ENCODE peak calls at places on chromosomes 11 and 22, in eight cellular contexts. K is endothelial cell; Y is mammary epithelial cell; E is GM10248; U is nephron progenitor cell; B is GM12865; L is right atrium auricular region; X is CD8-positive, alpha-beta T cell. G is an unnamed sample.

GRCh38 chr11:118998388-118998717 is 415 bp downstream of the CENATAC start:
- DNase-seq in K (no peak), Y (no peak), E (no peak), U (no peak), B (no peak), L (no peak), X (no peak), G (no peak)

GRCh38 chr22:41263704-41264103 is 22.3 kb downstream of the RANGAP1 start:
- DNase-seq in K (no peak), Y (no peak), E (no peak), U (no peak), B (no peak), L (no peak), X (no peak), G (no peak)

GRCh38 chr11:134644489-134645456 is 232.7 kb upstream of the B3GAT1 start:
- DNase-seq in K (no peak), Y (no peak), E (no peak), U (no peak), B (no peak), L (no peak), X (no peak), G (no peak)

GRCh38 chr22:33438273-33438672 is 380.1 kb upstream of the SYN3 start:
- DNase-seq in K (no peak), Y (peak), E (no peak), U (no peak), B (peak), L (no peak), X (no peak), G (no peak)

GRCh38 chr11:35622070-35622469 is 3.8 kb downstream of the FJX1 start:
- DNase-seq in K (no peak), Y (peak), E (no peak), U (no peak), B (no peak), L (no peak), X (no peak), G (no peak)

GRCh38 chr11:105490333-105490732 is 119.5 kb upstream of the GRIA4 start:
- DNase-seq in K (no peak), Y (no peak), E (no peak), U (no peak), B (no peak), L (no peak), X (no peak), G (no peak)

GRCh38 chr11:17531818-17532131 is 12.4 kb downstream of the USH1C start:
- DNase-seq in K (no peak), Y (no peak), E (no peak), U (no peak), B (no peak), L (no peak), X (no peak), G (no peak)

GRCh38 chr22:46011627-46012181 is 34.7 kb upstream of the WNT7B start:
- DNase-seq in K (no peak), Y (no peak), E (no peak), U (peak), B (no peak), L (no peak), X (no peak), G (no peak)

GRCh38 chr11:8283510-8284272 is 20.0 kb upstream of the LMO1 start:
- DNase-seq in K (no peak), Y (no peak), E (no peak), U (peak), B (no peak), L (peak), X (no peak), G (peak)

GRCh38 chr11:127888396-127888795 is 699.0 kb downstream of the ETS1 start:
- DNase-seq in K (no peak), Y (no peak), E (no peak), U (no peak), B (no peak), L (no peak), X (no peak), G (no peak)

GRCh38 chr11:97684486-97685439 is 1295.0 kb downstream of the JRKL start:
- DNase-seq in K (no peak), Y (no peak), E (no peak), U (no peak), B (no peak), L (no peak), X (no peak), G (no peak)

GRCh38 chr11:65419773-65420481 is 2.7 kb upstream of the NEAT1 start:
- DNase-seq in K (peak), Y (peak), E (no peak), U (peak), B (peak), L (peak), X (peak), G (no peak)

GRCh38 chr11:1075341-1075911 is 752 bp downstream of the MUC2 start:
- DNase-seq in K (no peak), Y (no peak), E (no peak), U (no peak), B (no peak), L (no peak), X (no peak), G (no peak)

GRCh38 chr11:123203934-123204333 is 8.9 kb upstream of the CLMP start:
- DNase-seq in K (no peak), Y (no peak), E (no peak), U (no peak), B (no peak), L (no peak), X (no peak), G (no peak)

GRCh38 chr11:62449451-62449851 is 30.6 kb downstream of the SCGB1A1 start:
- DNase-seq in K (no peak), Y (peak), E (no peak), U (no peak), B (no peak), L (no peak), X (no peak), G (no peak)

GRCh38 chr22:44200855-44201550 is 20.3 kb downstream of the PARVG start:
- DNase-seq in K (no peak), Y (no peak), E (no peak), U (no peak), B (no peak), L (no peak), X (no peak), G (no peak)

GRCh38 chr22:29457730-29458129 is 19.3 kb downstream of the RFPL1 start:
- DNase-seq in K (peak), Y (peak), E (peak), U (peak), B (peak), L (no peak), X (no peak), G (peak)

GRCh38 chr11:33211153-33211552 is 46.0 kb upstream of the HIPK3 start:
- DNase-seq in K (no peak), Y (no peak), E (no peak), U (no peak), B (no peak), L (no peak), X (no peak), G (no peak)

GRCh38 chr11:132638421-132638820 is 893.9 kb downstream of the OPCML start:
- DNase-seq in K (no peak), Y (no peak), E (no peak), U (no peak), B (no peak), L (no peak), X (no peak), G (no peak)

GRCh38 chr11:122192634-122193245 is 76.7 kb upstream of the BLID start:
- DNase-seq in K (no peak), Y (peak), E (no peak), U (no peak), B (peak), L (no peak), X (no peak), G (no peak)

GRCh38 chr11:69828276-69828970 is 9.2 kb upstream of the FGF3 start:
- DNase-seq in K (no peak), Y (no peak), E (no peak), U (no peak), B (no peak), L (no peak), X (no peak), G (no peak)

GRCh38 chr11:35152575-35152974 is 13.6 kb downstream of the CD44 start:
- DNase-seq in K (no peak), Y (no peak), E (no peak), U (no peak), B (no peak), L (no peak), X (no peak), G (no peak)

GRCh38 chr11:126007263-126007662 is 55.4 kb downstream of the CDON start:
- DNase-seq in K (no peak), Y (peak), E (no peak), U (no peak), B (no peak), L (no peak), X (no peak), G (no peak)

GRCh38 chr11:17405232-17406005 is 17.0 kb upstream of the KCNJ11 start:
- DNase-seq in K (no peak), Y (peak), E (no peak), U (peak), B (peak), L (peak), X (no peak), G (no peak)

GRCh38 chr11:88175004-88175706 is at the start of gene RAB38:
- DNase-seq in K (peak), Y (peak), E (peak), U (peak), B (peak), L (no peak), X (peak), G (peak)

GRCh38 chr11:124812876-124813275 is 12.7 kb upstream of the MSANTD2 start:
- DNase-seq in K (no peak), Y (peak), E (no peak), U (no peak), B (no peak), L (no peak), X (no peak), G (no peak)

GRCh38 chr11:61966673-61967176 is 709 bp downstream of the FTH1 start:
- DNase-seq in K (no peak), Y (peak), E (no peak), U (peak), B (peak), L (no peak), X (peak), G (no peak)

GRCh38 chr11:42960521-42961088 is 351.2 kb upstream of the API5 start:
- DNase-seq in K (no peak), Y (no peak), E (no peak), U (no peak), B (no peak), L (no peak), X (no peak), G (no peak)

GRCh38 chr11:15336016-15336415 is 221.3 kb downstream of the INSC start:
- DNase-seq in K (no peak), Y (peak), E (no peak), U (no peak), B (no peak), L (no peak), X (no peak), G (no peak)

GRCh38 chr22:19533049-19533626 is 8.9 kb upstream of the CLDN5 start:
- DNase-seq in K (no peak), Y (no peak), E (no peak), U (no peak), B (no peak), L (no peak), X (no peak), G (no peak)

GRCh38 chr11:101255036-101255435 is 125.4 kb upstream of the PGR start:
- DNase-seq in K (no peak), Y (no peak), E (no peak), U (no peak), B (no peak), L (no peak), X (no peak), G (no peak)

GRCh38 chr22:49536571-49537131 is 291.0 kb downstream of the BRD1 start:
- DNase-seq in K (peak), Y (no peak), E (no peak), U (no peak), B (no peak), L (no peak), X (no peak), G (no peak)
- TF ChIP-seq CTCF in K (no peak), Y (no peak), E (no peak), U (no peak), B (no peak), L (no peak), X (no peak), G (no peak)

GRCh38 chr22:25898707-25899365 is 156.8 kb downstream of the MYO18B start:
- DNase-seq in K (peak), Y (no peak), E (no peak), U (no peak), B (peak), L (no peak), X (no peak), G (peak)
- TF ChIP-seq CTCF in K (peak), Y (peak), E (peak), U (peak), B (peak), L (peak), X (no peak), G (peak)

GRCh38 chr11:73478737-73479347 is 102.6 kb downstream of the RELT start:
- DNase-seq in K (peak), Y (peak), E (no peak), U (no peak), B (peak), L (no peak), X (no peak), G (no peak)
- TF ChIP-seq CTCF in K (peak), Y (peak), E (peak), U (peak), B (peak), L (peak), X (peak), G (peak)

GRCh38 chr22:36334081-36334831 is 53.5 kb downstream of the MYH9 start:
- DNase-seq in K (peak), Y (no peak), E (no peak), U (no peak), B (no peak), L (no peak), X (no peak), G (no peak)
- TF ChIP-seq CTCF in K (no peak), Y (peak), E (peak), U (no peak), B (no peak), L (peak), X (no peak), G (no peak)

G was measured in neural crest cell.